ENCODE peak calls at places on chromosomes 5 and 9, in ten cellular contexts. P is PC-9, H is fibroblast of villous mesenchyme, E is body of pancreas, L is upper lobe of left lung, O is mucosa of descending colon, F is fibroblast of mammary gland, M is heart left ventricle, C is astrocyte of the cerebellum, I is left ventricle myocardium inferior. Y is an unnamed sample.

GRCh38 chr9:128091571-128091970 is 23.5 kb downstream of the SLC25A25 start:
- DNase-seq in P (no peak), H (no peak), E (no peak), L (no peak), O (no peak), F (no peak), M (no peak), C (no peak), I (no peak), Y (no peak)

GRCh38 chr5:140953234-140953633 is 13.0 kb upstream of the PCDHAC2 start:
- DNase-seq in P (no peak), H (no peak), E (no peak), L (no peak), O (no peak), F (no peak), M (no peak), C (no peak), I (no peak), Y (no peak)

GRCh38 chr5:158843305-158843704 is 256.4 kb downstream of the EBF1 start:
- DNase-seq in P (no peak), H (no peak), E (no peak), L (no peak), O (no peak), F (no peak), M (no peak), C (no peak), I (no peak), Y (no peak)

GRCh38 chr9:13070612-13071595 is 208.6 kb downstream of the MPDZ start:
- DNase-seq in P (no peak), H (no peak), E (no peak), L (no peak), O (no peak), F (no peak), M (no peak), C (no peak), I (no peak), Y (no peak)

GRCh38 chr5:77380636-77381035 is 111.5 kb downstream of the WDR41 start:
- DNase-seq in P (no peak), H (no peak), E (no peak), L (no peak), O (no peak), F (no peak), M (no peak), C (no peak), I (no peak), Y (no peak)

GRCh38 chr5:55071413-55071812 is 31.0 kb upstream of the GZMA start:
- DNase-seq in P (no peak), H (no peak), E (no peak), L (no peak), O (no peak), F (no peak), M (no peak), C (no peak), I (no peak), Y (no peak)

GRCh38 chr9:99785010-99785590 is 36.6 kb upstream of the NR4A3 start:
- DNase-seq in P (no peak), H (no peak), E (no peak), L (no peak), O (no peak), F (no peak), M (no peak), C (no peak), I (no peak), Y (no peak)

GRCh38 chr9:21491742-21492141 is 9.6 kb upstream of the IFNE start:
- DNase-seq in P (no peak), H (no peak), E (no peak), L (no peak), O (no peak), F (no peak), M (no peak), C (no peak), I (no peak), Y (no peak)

GRCh38 chr5:145233461-145233860 is 601.7 kb downstream of the PRELID2 start:
- DNase-seq in P (no peak), H (no peak), E (no peak), L (no peak), O (no peak), F (no peak), M (no peak), C (no peak), I (no peak), Y (no peak)

GRCh38 chr5:88825782-88826110 is 57.2 kb downstream of the MEF2C start:
- DNase-seq in P (no peak), H (no peak), E (no peak), L (no peak), O (no peak), F (no peak), M (no peak), C (no peak), I (no peak), Y (no peak)
- H3K4me3 ChIP-seq in P (no peak overlapping the region), H (no peak overlapping the region), E (no peak overlapping the region), L (no peak overlapping the region), O (no peak overlapping the region), F (no peak overlapping the region), M (peak overlapping the region; percentile 8), C (no peak overlapping the region), I (peak overlapping the region; percentile 48), Y (no peak overlapping the region)

GRCh38 chr5:162699361-162699760 is 631.8 kb downstream of the GABRG2 start:
- DNase-seq in P (no peak), H (no peak), E (no peak), L (no peak), O (no peak), F (no peak), M (no peak), C (no peak), I (no peak), Y (no peak)
- TF ChIP-seq CTCF in P (no peak), H (no peak), E (no peak), L (no peak), O (no peak), F (no peak), M (no peak), C (no peak), I (no peak), Y (no peak)

GRCh38 chr9:14348241-14349140 is 34.5 kb upstream of the NFIB start:
- DNase-seq in P (no peak), H (peak; percentile 11), E (no peak), L (no peak), O (peak; percentile 14), F (no peak), M (no peak), C (no peak), I (no peak), Y (peak; percentile 33)

GRCh38 chr9:14347408-14348224 is 33.7 kb upstream of the NFIB start:
- DNase-seq in P (no peak), H (peak; percentile 9), E (peak; percentile 41), L (no peak), O (peak; percentile 56), F (no peak), M (peak; percentile 63), C (no peak), I (peak; percentile 69), Y (peak; percentile 66)

GRCh38 chr9:14349818-14350333 is 35.9 kb upstream of the NFIB start:
- DNase-seq in P (no peak), H (no peak), E (no peak), L (no peak), O (no peak), F (no peak), M (no peak), C (no peak), I (no peak), Y (no peak)

GRCh38 chr9:14350766-14351165 is 36.8 kb upstream of the NFIB start:
- DNase-seq in P (no peak), H (no peak), E (no peak), L (no peak), O (no peak), F (no peak), M (peak; percentile 55), C (no peak), I (no peak), Y (peak; percentile 26)

DNA sequence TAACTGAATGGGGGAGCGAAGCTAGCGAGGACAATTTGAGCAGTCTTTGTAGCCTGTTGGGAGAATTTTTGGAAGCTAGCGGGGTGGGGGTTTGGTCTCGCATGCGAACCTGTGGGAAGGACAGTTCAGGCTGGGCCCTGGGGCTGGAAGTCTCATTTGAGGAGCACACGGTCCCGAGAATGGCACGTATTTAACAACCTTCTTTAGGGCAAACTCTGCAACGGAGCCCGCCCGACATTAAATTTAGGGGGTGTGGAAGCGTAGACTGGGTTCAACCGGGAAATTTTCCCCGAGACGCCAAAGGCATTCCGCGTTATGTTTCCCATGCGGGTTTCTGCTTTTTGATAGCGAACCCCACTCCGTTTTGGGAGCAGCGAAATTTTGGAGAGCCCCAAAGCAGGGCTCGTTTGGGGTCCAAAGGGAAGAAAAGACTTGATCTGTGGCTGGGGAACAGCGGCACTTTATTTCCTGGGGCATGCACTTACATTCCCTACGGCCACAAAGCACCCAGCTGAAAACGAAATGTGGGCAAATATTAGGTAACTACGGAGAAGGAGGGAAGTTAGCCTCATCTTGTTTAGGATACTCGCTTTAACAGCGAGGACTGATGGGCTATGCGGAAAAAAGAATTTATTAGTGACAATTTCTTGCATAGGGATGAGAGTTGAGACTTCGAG is 35.3 kb upstream of the NFIB start:
- DNase-seq in P (no peak), H (no peak), E (no peak), L (no peak), O (peak; percentile 6), F (no peak), M (no peak), C (no peak), I (no peak), Y (no peak)
- H3K4me3 ChIP-seq in P (no peak overlapping the region), H (no peak overlapping the region), E (peak overlapping the region; percentile 8), L (peak overlapping the region; percentile 12), O (no peak overlapping the region), F (no peak overlapping the region), M (peak overlapping the region; percentile 65), C (peak overlapping the region; percentile 35), I (peak overlapping the region; percentile 73), Y (peak overlapping the region; percentile 58)

GRCh38 chr5:154276932-154277331 is 86.4 kb downstream of the GALNT10 start:
- DNase-seq in P (no peak), H (peak; percentile 98), E (no peak), L (no peak), O (peak; percentile 51), F (peak; percentile 99), M (peak; percentile 78), C (peak; percentile 92), I (peak; percentile 65), Y (no peak)

GRCh38 chr5:154278908-154279307 is 88.4 kb downstream of the GALNT10 start:
- DNase-seq in P (no peak), H (no peak), E (no peak), L (no peak), O (no peak), F (no peak), M (no peak), C (no peak), I (no peak), Y (no peak)

GRCh38 chr5:154276236-154276792 is 85.8 kb downstream of the GALNT10 start:
- DNase-seq in P (no peak), H (no peak), E (no peak), L (no peak), O (no peak), F (no peak), M (no peak), C (no peak), I (no peak), Y (no peak)

GRCh38 chr5:154278172-154278571 is 87.6 kb downstream of the GALNT10 start:
- DNase-seq in P (no peak), H (no peak), E (no peak), L (no peak), O (no peak), F (no peak), M (no peak), C (peak; percentile 27), I (no peak), Y (no peak)

DNA sequence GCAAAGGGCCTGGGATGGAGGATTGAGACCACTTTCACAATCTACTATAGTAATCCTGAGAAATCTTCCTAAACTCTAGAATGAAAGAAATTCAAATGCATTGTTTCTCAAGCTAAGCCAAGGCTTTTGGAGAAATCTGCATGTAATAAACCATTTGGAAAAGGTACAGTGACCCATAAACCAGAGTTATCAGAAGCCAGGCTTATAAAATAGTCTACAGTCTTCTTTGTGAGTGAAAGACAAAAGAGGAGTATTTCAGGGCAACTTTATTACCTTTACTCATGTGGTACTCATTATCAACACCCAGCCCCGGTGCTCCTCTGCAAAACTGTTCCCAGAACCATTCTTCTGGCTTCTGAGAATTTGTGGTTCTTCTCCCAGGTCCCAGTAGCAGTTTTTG is 87.0 kb downstream of the GALNT10 start:
- DNase-seq in P (no peak), H (no peak), E (no peak), L (no peak), O (no peak), F (no peak), M (no peak), C (no peak), I (no peak), Y (no peak)
- TF ChIP-seq CTCF in P (no peak), H (no peak), E (no peak), L (no peak), O (no peak), F (no peak), M (no peak), C (no peak), I (no peak), Y (no peak)

Y was measured in epithelial cell of esophagus.